ENCODE peak calls at places on chromosomes 2 and 18, in four cellular contexts. One of them, this sample, is unnamed.

GRCh38 chr2:192993059-192993458 is 798.3 kb upstream of the TMEFF2 start:
- DNase-seq in GM12878: no peak
- DNase-seq in SK-N-SH: no peak
- DNase-seq in WTC11: no peak
- DNase-seq in this sample: no peak

GRCh38 chr2:33583194-33583938 is 15.7 kb downstream of the FAM98A start:
- DNase-seq in SK-N-SH: peak; percentile 57
- DNase-seq in GM12878: peak; percentile 26
- DNase-seq in WTC11: no peak
- DNase-seq in this sample: peak; percentile 64

GRCh38 chr2:5507374-5507773 is 184.8 kb upstream of the SOX11 start:
- DNase-seq in GM12878: no peak
- DNase-seq in SK-N-SH: no peak
- DNase-seq in WTC11: no peak
- DNase-seq in this sample: no peak

GRCh38 chr18:70490008-70490933 is 201.4 kb downstream of the SOCS6 start:
- DNase-seq in WTC11: peak; percentile 18
- DNase-seq in SK-N-SH: peak; percentile 47
- DNase-seq in GM12878: no peak
- DNase-seq in this sample: peak; percentile 92

GRCh38 chr18:22503803-22504202 is 86.1 kb upstream of the CTAGE1 start:
- DNase-seq in SK-N-SH: no peak
- DNase-seq in GM12878: no peak
- DNase-seq in WTC11: no peak
- DNase-seq in this sample: no peak

GRCh38 chr2:15609341-15610042 is 17.8 kb downstream of the DDX1 start:
- DNase-seq in GM12878: no peak
- DNase-seq in SK-N-SH: no peak
- DNase-seq in WTC11: no peak
- DNase-seq in this sample: no peak

GRCh38 chr2:45585267-45585861 is 25.7 kb downstream of the SRBD1 start:
- DNase-seq in GM12878: no peak
- DNase-seq in SK-N-SH: peak; percentile 41
- DNase-seq in WTC11: no peak
- DNase-seq in this sample: peak; percentile 74

GRCh38 chr2:36801088-36801487 is 104.6 kb downstream of the VIT start:
- DNase-seq in SK-N-SH: no peak
- DNase-seq in WTC11: no peak
- DNase-seq in GM12878: no peak
- DNase-seq in this sample: no peak

GRCh38 chr2:231399853-231400667 is 4.5 kb downstream of the B3GNT7 start:
- DNase-seq in SK-N-SH: peak; percentile 88
- DNase-seq in WTC11: no peak
- DNase-seq in GM12878: no peak
- DNase-seq in this sample: peak; percentile 47

GRCh38 chr2:241909769-241910168 is 40.2 kb downstream of the RTP5 start:
- DNase-seq in SK-N-SH: no peak
- DNase-seq in WTC11: no peak
- DNase-seq in GM12878: no peak
- DNase-seq in this sample: no peak

GRCh38 chr2:221502270-221502973 is 69.7 kb downstream of the EPHA4 start:
- DNase-seq in WTC11: no peak
- DNase-seq in GM12878: no peak
- DNase-seq in SK-N-SH: no peak
- DNase-seq in this sample: no peak

GRCh38 chr2:210955591-210955990 is 399.2 kb downstream of the CPS1 start:
- DNase-seq in WTC11: no peak
- DNase-seq in SK-N-SH: no peak
- DNase-seq in GM12878: no peak
- DNase-seq in this sample: no peak

GRCh38 chr2:1793868-1794445 is 49.6 kb upstream of the PXDN start:
- DNase-seq in SK-N-SH: no peak
- DNase-seq in WTC11: no peak
- DNase-seq in GM12878: no peak
- DNase-seq in this sample: no peak

GRCh38 chr2:68774569-68775271 is 40.1 kb downstream of the ARHGAP25 start:
- DNase-seq in GM12878: peak; percentile 54
- DNase-seq in WTC11: no peak
- DNase-seq in SK-N-SH: no peak
- DNase-seq in this sample: peak; percentile 97

GRCh38 chr18:35117951-35118411 is 76.8 kb downstream of the MAPRE2 start:
- DNase-seq in GM12878: no peak
- DNase-seq in WTC11: no peak
- DNase-seq in SK-N-SH: no peak
- DNase-seq in this sample: no peak

GRCh38 chr2:29000481-29000880 is 19.4 kb downstream of the TOGARAM2 start:
- DNase-seq in GM12878: peak; percentile 31
- DNase-seq in WTC11: no peak
- DNase-seq in SK-N-SH: no peak
- DNase-seq in this sample: peak; percentile 97

GRCh38 chr2:223633656-223634055 is 31.5 kb upstream of the SCG2 start:
- DNase-seq in WTC11: no peak
- DNase-seq in SK-N-SH: no peak
- DNase-seq in GM12878: no peak
- DNase-seq in this sample: no peak

GRCh38 chr2:106941372-106941993 is 55.5 kb upstream of the ST6GAL2 start:
- DNase-seq in GM12878: no peak
- DNase-seq in WTC11: no peak
- DNase-seq in SK-N-SH: no peak
- DNase-seq in this sample: no peak

DNA sequence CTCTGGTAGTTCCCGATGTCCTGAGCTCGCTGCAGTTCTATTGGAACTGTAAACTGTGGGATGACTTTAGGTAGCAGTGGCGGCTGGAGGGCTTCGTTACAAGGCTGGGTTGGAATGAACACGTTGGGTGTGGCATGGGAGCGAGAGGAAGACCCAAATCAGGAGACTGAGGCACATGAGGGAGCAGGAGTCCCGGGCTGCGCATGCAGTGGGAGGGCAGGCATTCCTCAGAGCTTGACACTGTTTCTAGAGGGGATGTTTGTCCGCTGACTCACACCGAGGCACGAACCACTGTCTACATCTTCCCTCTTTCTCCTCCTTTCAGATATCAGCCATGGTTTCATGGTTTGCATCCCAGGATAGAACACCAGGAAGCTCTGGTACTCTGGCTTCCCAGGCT is 40.6 kb upstream of the LAMA1 start:
- DNase-seq in WTC11: no peak
- DNase-seq in SK-N-SH: no peak
- DNase-seq in GM12878: no peak
- DNase-seq in this sample: no peak
- TF ChIP-seq MAX in WTC11: no peak
- TF ChIP-seq MAX in SK-N-SH: no peak
- TF ChIP-seq MAX in GM12878: no peak
- TF ChIP-seq MAX in this sample: no peak

GRCh38 chr18:36688020-36688965 is 140.5 kb downstream of the TPGS2 start:
- DNase-seq in SK-N-SH: peak; percentile 70
- DNase-seq in GM12878: peak; percentile 9
- DNase-seq in WTC11: peak; percentile 80
- DNase-seq in this sample: peak; percentile 51
- TF ChIP-seq MAX in SK-N-SH: peak; percentile 20
- TF ChIP-seq MAX in GM12878: no peak
- TF ChIP-seq MAX in WTC11: no peak
- TF ChIP-seq MAX in this sample: no peak

DNA sequence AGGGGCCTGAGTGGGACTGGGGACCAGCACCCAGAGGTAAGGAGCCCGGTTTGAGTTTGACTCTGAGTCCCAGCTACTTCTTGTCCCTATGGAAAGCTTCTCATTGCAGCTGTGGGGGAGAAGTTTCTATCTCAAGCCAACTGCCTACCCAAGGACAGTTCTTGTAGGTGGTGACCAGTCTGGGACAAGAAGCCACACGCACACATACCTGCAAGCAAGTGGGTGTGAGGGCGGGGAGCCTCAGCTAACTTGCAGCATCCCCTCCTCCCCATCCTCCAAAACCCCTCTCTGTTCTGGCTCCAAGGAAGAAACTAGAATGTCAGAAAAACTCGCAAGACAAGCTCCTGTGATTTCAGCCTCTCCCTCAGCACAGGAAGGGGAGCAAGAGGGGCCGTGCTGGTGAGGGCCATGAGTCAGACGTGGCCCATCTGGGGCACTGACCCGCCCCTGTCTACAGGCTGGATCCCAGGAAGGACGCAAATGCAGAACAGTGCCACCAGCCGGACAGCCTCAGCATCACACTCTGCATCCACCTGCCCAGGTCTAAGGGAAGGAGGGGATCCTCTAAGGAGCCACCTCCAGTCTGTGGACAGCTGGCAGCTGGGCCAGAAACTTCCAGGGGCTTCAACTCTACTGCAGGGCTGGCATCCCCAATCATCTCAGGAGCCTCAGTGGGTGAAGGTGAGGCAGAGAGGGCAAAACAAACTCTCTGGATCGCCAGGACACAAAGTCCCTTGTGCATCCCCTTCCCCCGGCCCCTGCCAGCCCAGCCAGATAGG is 103.4 kb downstream of the TNS1 start:
- DNase-seq in GM12878: no peak
- DNase-seq in SK-N-SH: peak; percentile 76
- DNase-seq in WTC11: peak; percentile 89
- DNase-seq in this sample: peak; percentile 79
- TF ChIP-seq MAX in GM12878: no peak
- TF ChIP-seq MAX in SK-N-SH: no peak
- TF ChIP-seq MAX in WTC11: no peak
- TF ChIP-seq MAX in this sample: peak; percentile 53

GRCh38 chr2:237540823-237541222 is 25.6 kb upstream of the PRLH start:
- DNase-seq in GM12878: no peak
- DNase-seq in SK-N-SH: no peak
- DNase-seq in WTC11: no peak
- DNase-seq in this sample: peak; percentile 15
- TF ChIP-seq MAX in GM12878: no peak
- TF ChIP-seq MAX in SK-N-SH: no peak
- TF ChIP-seq MAX in WTC11: no peak
- TF ChIP-seq MAX in this sample: no peak